ENCODE peak calls at places on chromosomes 6 and 20, in four cellular contexts. Y is GM12878, P is K562, J is H1. K is an unnamed sample.

GRCh38 chr6:144219056-144219685 is 66.0 kb upstream of the UTRN start:
- DNase-seq in P (peak), Y (peak), J (no peak), K (peak)

GRCh38 chr20:31824554-31825313 is 5.6 kb downstream of the MYLK2 start:
- DNase-seq in Y (no peak), P (no peak), J (no peak), K (no peak)

GRCh38 chr6:149111556-149112115 is 205.9 kb upstream of the TAB2 start:
- DNase-seq in Y (no peak), P (no peak), J (no peak), K (no peak)

GRCh38 chr20:54140927-54141566 is 32.7 kb downstream of the CYP24A1 start:
- DNase-seq in P (no peak), Y (no peak), J (no peak), K (peak)

GRCh38 chr6:54775586-54775985 is 71.0 kb upstream of the FAM83B start:
- DNase-seq in J (no peak), P (no peak), Y (no peak), K (peak)

GRCh38 chr20:3738109-3739053 is 5.9 kb downstream of the HSPA12B start:
- DNase-seq in Y (no peak), J (no peak), P (no peak), K (no peak)

GRCh38 chr6:120055071-120055470 is 705.5 kb upstream of the MAN1A1 start:
- DNase-seq in J (no peak), P (no peak), Y (no peak), K (no peak)

GRCh38 chr6:148881593-148882311 is 134.9 kb downstream of the UST start:
- DNase-seq in J (no peak), P (no peak), Y (no peak), K (no peak)

GRCh38 chr6:97203343-97203742 is 79.7 kb downstream of the MMS22L start:
- DNase-seq in Y (no peak), P (no peak), J (no peak), K (peak)

GRCh38 chr6:35213824-35214756 is at the start of gene SCUBE3:
- DNase-seq in P (peak), J (peak), Y (no peak), K (peak)

GRCh38 chr20:62149532-62150235 is 6.1 kb downstream of the SS18L1 start:
- DNase-seq in Y (no peak), J (no peak), P (no peak), K (peak)

GRCh38 chr6:11374036-11375010 is 141.9 kb upstream of the NEDD9 start:
- DNase-seq in Y (peak), J (no peak), P (no peak), K (no peak)

GRCh38 chr20:48404598-48404997 is 423.2 kb downstream of the PREX1 start:
- DNase-seq in P (peak), J (no peak), Y (no peak), K (no peak)

GRCh38 chr20:48407710-48408109 is 420.1 kb downstream of the PREX1 start:
- DNase-seq in J (no peak), Y (no peak), P (no peak), K (no peak)

GRCh38 chr20:48405909-48406308 is 421.9 kb downstream of the PREX1 start:
- DNase-seq in Y (no peak), J (peak), P (peak), K (no peak)

GRCh38 chr20:48409216-48409615 is 418.6 kb downstream of the PREX1 start:
- DNase-seq in J (no peak), P (no peak), Y (no peak), K (no peak)

DNA sequence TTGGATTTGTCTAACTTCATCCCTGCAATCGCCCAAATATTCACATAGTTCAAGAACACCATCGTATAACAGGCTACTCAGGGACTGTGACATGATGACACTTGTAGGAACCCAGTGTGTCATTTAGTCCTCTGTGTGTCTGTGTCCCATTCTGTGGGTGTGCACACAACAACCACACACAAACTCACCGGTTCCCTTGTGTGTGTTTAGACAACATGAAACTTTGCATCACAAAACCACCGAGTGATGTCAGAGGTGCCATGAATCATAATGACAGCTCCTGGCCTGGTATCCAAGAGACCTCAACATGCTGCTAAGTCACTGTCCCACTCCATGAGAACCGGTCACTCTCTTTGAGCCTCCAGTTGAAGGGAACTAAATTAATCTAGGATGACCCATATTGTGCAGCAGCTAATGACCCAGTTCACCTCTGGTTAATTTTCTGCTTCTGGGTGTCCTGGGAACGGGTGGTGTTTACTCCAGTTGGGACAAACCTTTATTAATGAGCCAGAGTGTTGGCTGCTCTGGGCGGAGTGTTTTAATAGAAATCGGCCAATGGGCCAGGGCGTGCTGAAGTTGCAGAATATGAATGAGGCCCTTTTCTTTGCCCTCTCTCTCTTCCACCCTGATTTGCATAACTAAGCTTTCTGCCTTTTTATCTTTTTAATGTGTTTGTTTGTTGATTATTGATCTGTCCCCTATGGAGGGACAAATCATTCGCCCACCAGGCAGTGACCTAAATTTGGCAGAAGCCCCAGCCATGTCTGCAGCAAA is 421.1 kb downstream of the PREX1 start:
- DNase-seq in J (no peak), P (no peak), Y (no peak), K (no peak)
- TF ChIP-seq CHD1 in J (no peak), P (no peak), Y (no peak), K (no peak)

GRCh38 chr6:121597654-121598053 is 162.2 kb downstream of the GJA1 start:
- DNase-seq in Y (no peak), J (no peak), P (no peak), K (peak)
- H2AFZ ChIP-seq in Y (no peak), J (peak), P (no peak), K (peak)

DNA sequence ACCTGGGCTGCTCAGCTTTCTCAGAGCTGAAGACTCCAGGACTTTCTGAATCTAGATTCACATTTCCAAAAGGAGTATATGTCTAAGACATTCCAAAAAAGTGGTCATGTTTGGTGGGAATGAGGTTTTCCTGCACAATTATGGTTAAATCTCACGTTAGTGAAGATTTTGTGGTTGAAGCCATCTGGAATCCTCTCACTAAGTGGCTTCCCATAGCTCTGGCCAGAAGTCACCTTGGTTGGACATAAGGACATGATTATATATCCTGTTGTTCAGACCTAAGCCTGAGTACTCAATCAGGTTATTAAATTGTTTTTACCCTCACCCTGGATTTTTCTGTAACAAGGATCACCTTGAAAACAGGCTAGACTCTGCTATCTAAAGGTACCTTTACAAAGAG is 176.1 kb upstream of the PLN start:
- DNase-seq in P (no peak), J (no peak), Y (no peak), K (no peak)
- TF ChIP-seq CHD1 in P (no peak), J (no peak), Y (no peak), K (no peak)

GRCh38 chr6:42020967-42021366 is 29.4 kb upstream of the TAF8 start:
- DNase-seq in Y (no peak), P (no peak), J (no peak), K (no peak)

GRCh38 chr6:42025066-42025789 is 25.1 kb upstream of the TAF8 start:
- DNase-seq in Y (peak), P (peak), J (no peak), K (no peak)

GRCh38 chr6:42025790-42026311 is 24.5 kb upstream of the TAF8 start:
- DNase-seq in Y (no peak), J (no peak), P (no peak), K (no peak)

GRCh38 chr6:42021847-42022754 is 28.2 kb upstream of the TAF8 start:
- DNase-seq in J (no peak), Y (no peak), P (peak), K (no peak)

DNA sequence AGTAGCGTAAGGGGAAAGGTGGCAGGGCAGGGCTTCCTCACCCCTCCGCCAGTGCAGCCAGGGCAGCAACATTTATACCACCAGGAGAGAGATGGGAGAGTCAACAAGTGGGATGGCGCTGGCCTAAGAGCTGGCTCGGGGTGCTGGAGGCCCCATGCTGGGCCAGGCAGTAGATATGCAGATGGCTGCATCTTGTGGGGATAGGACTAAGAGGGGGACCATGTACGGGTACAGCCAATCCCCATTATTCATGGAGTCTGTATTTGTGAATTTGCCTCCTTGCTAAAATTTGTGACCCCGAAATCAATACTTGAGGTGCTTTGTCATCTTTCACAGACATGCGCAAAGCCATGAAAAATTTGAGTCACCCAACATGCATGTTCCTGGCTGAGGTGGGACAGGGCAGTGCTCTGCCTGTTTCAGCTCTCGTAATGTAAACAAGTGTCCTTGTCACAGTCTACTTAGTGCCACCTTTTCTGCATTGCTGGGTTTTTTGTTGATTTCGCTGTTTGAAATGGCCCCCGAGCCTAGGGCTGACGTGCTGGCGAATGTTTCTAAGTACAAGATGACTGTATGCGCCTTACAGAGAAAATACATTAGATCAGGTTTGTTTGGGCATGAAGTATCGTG is 27.5 kb upstream of the TAF8 start:
- DNase-seq in Y (no peak), J (no peak), P (peak), K (no peak)
- H2AFZ ChIP-seq in Y (peak), J (no peak), P (no peak), K (no peak)

GRCh38 chr6:158379336-158379735 is 67.1 kb downstream of the TULP4 start:
- DNase-seq in Y (no peak), J (no peak), P (no peak), K (no peak)

GRCh38 chr6:158376650-158377081 is 64.4 kb downstream of the TULP4 start:
- DNase-seq in P (no peak), J (no peak), Y (no peak), K (peak)

GRCh38 chr6:158374020-158374419 is 61.8 kb downstream of the TULP4 start:
- DNase-seq in J (no peak), P (no peak), Y (no peak), K (peak)

GRCh38 chr6:158381214-158381613 is 68.9 kb downstream of the TULP4 start:
- DNase-seq in P (no peak), Y (no peak), J (no peak), K (no peak)

DNA sequence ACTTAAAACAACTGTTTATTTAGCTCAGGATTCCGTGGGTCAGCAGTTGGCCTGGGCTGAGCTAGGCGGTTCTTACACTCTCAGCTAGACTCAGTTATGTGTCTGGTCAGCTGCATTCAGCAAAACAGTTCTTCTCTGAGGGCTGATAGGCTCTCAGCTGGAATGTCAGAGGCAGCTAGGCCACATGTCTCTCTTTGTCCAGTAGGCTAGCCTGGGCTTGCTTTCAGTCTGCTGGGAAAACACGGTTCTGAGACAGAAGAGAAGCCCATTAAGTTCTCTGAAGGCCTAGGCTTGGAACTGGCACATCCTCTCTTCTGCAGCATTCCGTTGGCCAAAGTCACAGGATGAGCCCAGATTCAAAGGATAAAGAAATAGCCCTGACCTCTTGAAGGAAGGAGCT is 65.6 kb downstream of the TULP4 start:
- DNase-seq in Y (no peak), P (no peak), J (no peak), K (peak)
- TF ChIP-seq CHD1 in Y (no peak), P (no peak), J (no peak), K (no peak)

GRCh38 chr20:6000851-6001250 is 50.4 kb downstream of the MCM8 start:
- DNase-seq in P (no peak), J (no peak), Y (no peak), K (no peak)
- H2AFZ ChIP-seq in P (no peak), J (no peak), Y (no peak), K (no peak)

GRCh38 chr20:24782221-24782620 is 166.8 kb upstream of the CST7 start:
- DNase-seq in Y (no peak), P (no peak), J (no peak), K (no peak)

GRCh38 chr20:24782801-24783630 is 166.1 kb upstream of the CST7 start:
- DNase-seq in Y (no peak), J (no peak), P (no peak), K (no peak)

GRCh38 chr20:24780648-24781047 is 168.4 kb upstream of the CST7 start:
- DNase-seq in J (no peak), P (no peak), Y (no peak), K (no peak)

GRCh38 chr20:24779886-24780285 is 169.2 kb upstream of the CST7 start:
- DNase-seq in Y (no peak), J (no peak), P (no peak), K (no peak)

DNA sequence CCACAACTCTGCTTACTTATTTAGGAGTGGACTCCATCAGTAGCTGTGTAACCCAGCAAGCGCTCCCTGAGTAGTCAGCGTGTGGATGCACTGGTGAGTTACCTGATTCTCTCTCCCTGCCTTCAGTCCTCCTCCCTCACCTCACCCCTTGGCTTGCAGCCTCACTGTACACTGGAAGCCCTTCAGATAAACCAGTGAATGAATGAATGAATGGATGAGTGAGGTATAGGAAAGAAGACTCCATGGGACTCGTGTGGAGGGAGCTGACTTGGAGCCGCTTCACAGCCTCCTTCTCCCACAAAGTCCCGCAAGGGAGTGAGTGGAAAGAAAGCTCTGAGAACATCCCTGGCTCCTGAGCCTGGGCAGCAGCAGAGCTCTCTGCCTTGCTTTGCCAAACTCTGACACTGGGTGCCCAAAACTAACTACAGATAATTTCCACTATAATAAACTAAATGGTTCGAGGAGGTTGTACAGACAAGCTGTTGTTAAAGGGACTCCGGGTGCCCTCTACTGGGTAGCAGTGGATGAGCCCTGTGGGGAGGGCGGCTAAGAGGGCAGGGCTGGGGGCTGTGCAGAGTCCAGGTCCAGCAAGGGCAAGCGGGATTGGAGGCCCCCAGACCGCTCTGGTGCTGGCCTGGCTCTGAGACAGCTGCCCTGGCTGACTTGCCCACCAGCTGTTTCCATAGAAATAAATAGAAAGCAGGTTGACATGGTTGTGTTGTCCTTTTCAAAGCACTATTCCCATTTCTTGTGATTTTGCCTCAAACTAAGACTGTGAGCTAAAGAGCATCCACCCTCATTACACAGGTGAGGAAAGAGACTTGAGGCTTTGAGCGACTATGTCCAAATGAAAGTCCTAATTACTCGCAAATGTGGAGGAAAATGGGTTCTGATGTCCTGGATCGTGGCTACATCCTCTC is 167.7 kb upstream of the CST7 start:
- DNase-seq in J (peak), P (no peak), Y (no peak), K (peak)
- TF ChIP-seq CHD1 in J (no peak), P (no peak), Y (no peak), K (no peak)

DNA sequence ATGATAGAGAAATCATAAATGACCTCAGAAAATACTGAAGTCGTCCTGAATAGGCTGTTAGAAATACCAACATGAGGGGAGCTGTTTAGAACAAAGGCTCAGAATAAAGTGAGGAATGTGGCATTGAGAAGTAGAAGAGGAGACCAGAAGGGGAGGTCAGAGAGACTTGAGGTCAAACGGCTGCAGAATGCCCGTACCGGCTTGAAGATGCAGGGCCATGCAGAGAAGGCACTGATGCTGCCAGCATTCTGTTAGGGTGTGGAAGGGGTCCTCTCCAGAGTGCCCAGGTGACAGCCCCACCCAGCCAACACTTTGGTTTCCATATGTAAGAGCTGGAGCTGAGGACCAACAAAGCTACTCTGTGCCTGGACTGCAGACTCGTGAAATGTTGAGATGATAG is 570.9 kb downstream of the CDH26 start:
- DNase-seq in P (no peak), J (no peak), Y (no peak), K (no peak)
- H2AFZ ChIP-seq in P (no peak), J (no peak), Y (no peak), K (no peak)